ENCODE peak calls at places on chromosomes 1 and 21, in six cellular contexts. R is endodermal cell, X is IMR-90, M is astrocyte, F is colonic mucosa, D is NT2/D1. Q is an unnamed sample.
A peak's percentile ranks its signal among the peaks of the same experiment; 100 is the strongest.

GRCh38 chr1:114700026-114700600 is 4.8 kb upstream of the AMPD1 start:
- DNase-seq in R (no peak), X (no peak), F (no peak), M (peak; percentile 57), D (no peak), Q (no peak)

GRCh38 chr1:156121441-156121840 is 6.9 kb downstream of the LMNA start:
- DNase-seq in R (no peak), M (no peak), X (no peak), D (no peak), F (no peak), Q (no peak)

GRCh38 chr1:38451541-38451993 is 405.0 kb upstream of the POU3F1 start:
- DNase-seq in R (peak; percentile 83), F (no peak), M (peak; percentile 81), X (peak; percentile 30), D (peak; percentile 75), Q (peak; percentile 52)

GRCh38 chr1:180230791-180231505 is 884 bp downstream of the LHX4 start:
- DNase-seq in M (peak; percentile 62), X (peak; percentile 51), R (peak; percentile 91), D (no peak), F (no peak), Q (peak; percentile 88)

GRCh38 chr1:165063181-165063955 is 293.1 kb downstream of the LMX1A start:
- DNase-seq in X (no peak), M (no peak), F (no peak), D (no peak), R (no peak), Q (no peak)

GRCh38 chr1:201559679-201560162 is 20.8 kb downstream of the NAV1 start:
- DNase-seq in D (peak; percentile 84), R (peak; percentile 93), F (peak; percentile 76), X (peak; percentile 86), M (peak; percentile 69), Q (peak; percentile 90)

GRCh38 chr21:46057710-46058241 is 40.1 kb upstream of the COL6A2 start:
- DNase-seq in M (no peak), R (peak; percentile 36), D (no peak), X (no peak), F (no peak), Q (no peak)

GRCh38 chr1:195604287-195604686 is 1004.0 kb downstream of the KCNT2 start:
- DNase-seq in D (no peak), X (peak; percentile 93), F (no peak), R (no peak), M (peak; percentile 79), Q (no peak)

GRCh38 chr1:229989591-229990248 is 77.3 kb upstream of the GALNT2 start:
- DNase-seq in M (no peak), D (no peak), X (no peak), F (no peak), R (peak; percentile 16), Q (no peak)

GRCh38 chr1:206464456-206464964 is 5.8 kb upstream of the IKBKE start:
- DNase-seq in D (no peak), F (no peak), R (no peak), X (peak; percentile 95), M (peak; percentile 93), Q (no peak)

GRCh38 chr1:217134857-217135568 is 411.8 kb upstream of the ESRRG start:
- DNase-seq in F (no peak), M (peak; percentile 13), D (no peak), X (peak; percentile 4), R (peak; percentile 83), Q (peak; percentile 65)

GRCh38 chr1:24091971-24092482 is 19.9 kb downstream of the MYOM3 start:
- DNase-seq in M (no peak), R (no peak), X (no peak), F (no peak), D (no peak), Q (no peak)

GRCh38 chr1:202017385-202018225 is 7.2 kb downstream of the ELF3 start:
- DNase-seq in X (no peak), R (no peak), M (no peak), D (no peak), F (peak; percentile 93), Q (peak; percentile 42)

GRCh38 chr1:8962812-8963669 is 17.4 kb downstream of the CA6 start:
- DNase-seq in D (peak; percentile 52), X (no peak), F (peak; percentile 58), M (no peak), R (peak; percentile 94), Q (peak; percentile 76)

GRCh38 chr1:175383239-175383638 is 190.7 kb upstream of the KIAA0040 start:
- DNase-seq in F (no peak), M (no peak), X (no peak), R (no peak), D (no peak), Q (no peak)

GRCh38 chr1:208231929-208232360 is 12.2 kb downstream of the PLXNA2 start:
- DNase-seq in D (no peak), X (peak; percentile 87), M (peak; percentile 71), R (peak; percentile 73), F (no peak), Q (peak; percentile 31)

GRCh38 chr1:206986885-206987284 is 16.6 kb upstream of the FCAMR start:
- DNase-seq in R (no peak), M (no peak), F (no peak), X (no peak), D (no peak), Q (no peak)

GRCh38 chr1:31166462-31166861 is 73.2 kb downstream of the NKAIN1 start:
- DNase-seq in F (no peak), M (no peak), D (no peak), X (no peak), R (peak; percentile 70), Q (no peak)

GRCh38 chr1:170145691-170146676 is at the start of gene NTMT2:
- DNase-seq in F (no peak), R (peak; percentile 96), D (peak; percentile 94), X (peak; percentile 8), M (peak; percentile 52), Q (peak; percentile 40)

GRCh38 chr21:37915516-37915915 is 741 bp downstream of the KCNJ6 start:
- DNase-seq in M (no peak), X (no peak), F (no peak), R (no peak), D (no peak), Q (peak; percentile 36)

GRCh38 chr1:74812180-74812541 is 79.2 kb downstream of the TYW3 start:
- DNase-seq in R (no peak), F (no peak), M (no peak), D (no peak), X (no peak), Q (no peak)

GRCh38 chr1:25640646-25641328 is 24.2 kb downstream of the MAN1C1 start:
- DNase-seq in M (no peak), X (no peak), R (peak; percentile 47), D (no peak), F (no peak), Q (peak; percentile 69)

GRCh38 chr1:171596705-171597104 is 25.3 kb upstream of the MYOCOS start:
- DNase-seq in F (no peak), D (no peak), R (no peak), M (no peak), X (no peak), Q (no peak)

GRCh38 chr1:25694167-25694566 is 77.6 kb downstream of the MAN1C1 start:
- DNase-seq in M (peak; percentile 56), R (no peak), X (no peak), D (no peak), F (peak; percentile 58), Q (no peak)

GRCh38 chr1:199085903-199086302 is 447.1 kb downstream of the PTPRC start:
- DNase-seq in F (no peak), R (no peak), X (no peak), M (no peak), D (no peak), Q (no peak)

GRCh38 chr1:40096646-40096976 is 441 bp downstream of the PPT1 start:
- DNase-seq in M (no peak), F (no peak), X (no peak), R (no peak), D (no peak), Q (no peak)
- H3K9ac ChIP-seq in M (peak overlapping the region; percentile 81), F (peak overlapping the region; percentile 28), X (peak overlapping the region; percentile 85), R (peak overlapping the region; percentile 52), D (peak overlapping the region; percentile 87), Q (peak overlapping the region; percentile 71)

DNA sequence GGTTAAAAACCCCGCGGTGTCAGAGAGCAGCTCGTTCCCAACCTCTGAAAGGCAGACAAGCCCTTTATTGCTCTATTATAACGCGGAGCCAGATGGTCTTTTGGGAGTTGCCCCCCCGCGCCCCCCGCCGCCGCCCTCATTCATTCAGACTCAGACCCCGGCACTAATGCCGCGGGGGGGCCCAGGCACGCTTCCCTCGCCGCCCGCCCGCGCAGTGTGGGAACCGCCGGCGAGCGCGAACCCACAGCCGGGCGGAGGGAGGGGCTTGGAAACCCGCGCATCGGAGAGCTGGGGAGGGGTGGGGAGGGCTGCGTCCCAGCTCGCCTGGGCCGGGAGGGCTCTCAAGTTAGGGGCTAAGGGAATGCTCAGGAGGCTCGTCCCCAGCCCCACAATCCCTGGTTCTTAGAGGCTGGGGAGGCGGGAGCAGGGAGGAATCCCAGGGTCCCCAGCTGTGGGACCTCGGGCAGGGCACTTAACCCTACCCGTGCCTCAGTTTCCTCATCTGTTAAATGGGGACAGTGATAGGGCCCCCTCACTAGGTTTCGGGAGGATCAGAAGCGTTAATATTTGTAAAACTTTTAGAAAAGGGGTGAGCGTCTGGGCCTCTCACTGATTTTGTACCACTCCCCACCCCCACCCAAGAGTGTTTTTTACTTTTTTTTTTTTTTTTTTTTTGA is 10.9 kb upstream of the HES5 start:
- DNase-seq in X (no peak), D (no peak), F (no peak), R (peak; percentile 70), M (no peak), Q (peak; percentile 94)
- H3K9ac ChIP-seq in X (no peak overlapping the region), D (peak overlapping the region; percentile 56), F (no peak overlapping the region), R (no peak overlapping the region), M (no peak overlapping the region), Q (no peak overlapping the region)

DNA sequence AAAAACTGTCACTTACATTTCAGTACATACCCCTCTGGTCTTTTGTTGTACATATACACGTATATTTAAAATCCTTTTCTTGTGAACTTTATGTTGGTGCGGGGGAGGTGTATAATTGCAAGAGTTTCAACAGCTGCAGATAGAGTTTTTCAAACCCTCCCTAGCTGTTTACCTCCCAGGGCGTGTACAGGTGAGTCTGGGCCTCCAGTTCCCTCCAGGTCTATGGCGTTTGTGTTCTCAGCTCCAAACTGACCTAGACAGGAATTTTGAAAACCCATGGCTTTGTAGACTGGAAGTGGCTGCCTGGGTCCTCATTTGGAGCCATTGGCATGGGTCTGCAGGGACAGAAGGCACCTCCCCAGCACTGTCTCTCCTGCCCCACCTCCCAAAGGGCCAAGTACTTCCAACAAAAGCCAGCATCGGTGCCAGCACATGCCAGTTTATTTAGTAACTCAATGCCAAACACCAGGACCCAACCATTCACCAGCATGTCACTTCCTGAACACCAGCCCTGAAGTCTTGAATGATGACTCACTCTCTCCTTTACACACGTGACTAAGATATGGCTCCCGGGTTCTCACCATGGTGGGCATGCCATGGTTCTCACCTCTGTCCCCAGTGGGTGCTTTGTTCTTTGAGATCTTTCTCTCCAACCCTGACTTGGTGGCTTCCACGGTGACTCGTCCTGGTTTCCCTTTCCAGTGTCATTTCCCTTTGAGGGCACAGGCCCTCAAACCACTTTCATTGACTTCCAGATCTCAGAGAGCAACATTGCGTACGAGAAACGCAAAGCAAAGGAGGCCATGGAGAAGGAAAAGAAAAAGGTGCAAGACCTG is 57.3 kb upstream of the EFHD2 start:
- DNase-seq in D (no peak), F (peak; percentile 80), M (peak; percentile 74), X (peak; percentile 84), R (peak; percentile 61), Q (no peak)
- H3K9ac ChIP-seq in D (no peak overlapping the region), F (peak overlapping the region; percentile 37), M (no peak overlapping the region), X (no peak overlapping the region), R (no peak overlapping the region), Q (no peak overlapping the region)

DNA sequence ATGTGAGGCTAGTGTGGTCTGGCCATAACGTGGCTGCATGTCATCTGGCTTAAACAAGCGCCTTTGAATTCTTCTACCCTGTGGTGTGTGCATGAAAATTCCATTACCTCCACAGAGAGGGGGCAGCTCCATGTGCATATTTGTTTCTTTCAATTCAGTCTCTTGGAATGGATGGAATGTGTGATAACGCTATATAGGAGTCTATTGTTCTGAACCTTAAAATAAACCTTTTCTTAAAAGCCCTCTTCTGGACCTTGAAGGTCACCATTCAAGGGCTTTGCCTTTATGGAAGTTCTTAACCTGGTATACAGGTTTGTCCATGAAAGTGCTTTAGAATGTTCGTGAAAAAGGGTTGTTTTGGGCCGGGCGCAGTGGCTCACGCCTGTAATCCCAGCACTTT is 118.2 kb upstream of the ADGRL2 start:
- DNase-seq in F (no peak), M (peak; percentile 92), X (peak; percentile 39), R (peak; percentile 61), D (peak; percentile 57), Q (peak; percentile 42)
- H3K9ac ChIP-seq in F (no peak overlapping the region), M (no peak overlapping the region), X (no peak overlapping the region), R (no peak overlapping the region), D (no peak overlapping the region), Q (no peak overlapping the region)

Q was measured in neural progenitor cell.